ENCODE peak calls at places on chromosomes 3 and 15, in eight cellular contexts. I, O, C, T, H, F, Z and E are unnamed samples. For H3K27me3, the result is how much of the 10 kb centered on the place peaks cover.

GRCh38 chr3:55458398-55458797 is 28.7 kb downstream of the WNT5A start:
- DNase-seq in I (no peak), O (no peak), C (no peak), T (no peak), H (no peak), F (no peak), Z (no peak), E (no peak)

GRCh38 chr3:23809294-23809693 is 3.5 kb downstream of the UBE2E1 start:
- DNase-seq in I (no peak), O (no peak), C (no peak), T (no peak), H (no peak), F (no peak), Z (no peak), E (no peak)

GRCh38 chr15:31828594-31828993 is 201.7 kb upstream of the CHRNA7 start:
- DNase-seq in I (no peak), O (no peak), C (no peak), T (no peak), H (no peak), F (no peak), Z (no peak), E (no peak)

GRCh38 chr3:14371573-14372474 is 30.6 kb upstream of the SLC6A6 start:
- DNase-seq in I (no peak), O (no peak), C (peak), T (peak), H (peak), F (peak), Z (peak), E (peak)

GRCh38 chr3:104779324-104779723 is 587.4 kb upstream of the ALCAM start:
- DNase-seq in I (no peak), O (no peak), C (no peak), T (no peak), H (no peak), F (no peak), Z (no peak), E (no peak)

GRCh38 chr3:129597792-129598381 is 8.6 kb downstream of the PLXND1 start:
- DNase-seq in I (no peak), O (no peak), C (no peak), T (no peak), H (no peak), F (no peak), Z (peak), E (no peak)

GRCh38 chr3:141326626-141327025 is 41.7 kb upstream of the ZBTB38 start:
- DNase-seq in I (no peak), O (no peak), C (no peak), T (no peak), H (no peak), F (no peak), Z (no peak), E (no peak)

GRCh38 chr3:142447308-142447851 is 457 bp downstream of the XRN1 start:
- DNase-seq in I (no peak), O (no peak), C (peak), T (peak), H (peak), F (peak), Z (peak), E (no peak)

GRCh38 chr3:141465221-141465620 is 21.6 kb upstream of the RASA2 start:
- DNase-seq in I (no peak), O (no peak), C (no peak), T (no peak), H (no peak), F (no peak), Z (peak), E (no peak)

GRCh38 chr3:42031808-42032475 is 59.2 kb upstream of the TRAK1 start:
- DNase-seq in I (no peak), O (peak), C (no peak), T (no peak), H (no peak), F (no peak), Z (peak), E (no peak)

GRCh38 chr15:99153026-99153535 is 48.2 kb downstream of the SYNM start:
- DNase-seq in I (no peak), O (no peak), C (no peak), T (no peak), H (no peak), F (no peak), Z (no peak), E (no peak)

GRCh38 chr15:101348015-101348414 is 53.0 kb upstream of the SNRPA1 start:
- DNase-seq in I (no peak), O (no peak), C (no peak), T (no peak), H (no peak), F (no peak), Z (no peak), E (no peak)

GRCh38 chr15:78207641-78208340 is 26.6 kb downstream of the ACSBG1 start:
- DNase-seq in I (no peak), O (no peak), C (peak), T (no peak), H (peak), F (no peak), Z (no peak), E (no peak)

GRCh38 chr3:196740476-196741400 is 1.1 kb downstream of the PAK2 start:
- DNase-seq in I (peak), O (no peak), C (no peak), T (no peak), H (peak), F (peak), Z (peak), E (peak)

GRCh38 chr3:73855792-73856191 is 231.1 kb upstream of the PDZRN3 start:
- DNase-seq in I (no peak), O (no peak), C (no peak), T (no peak), H (no peak), F (no peak), Z (no peak), E (no peak)

DNA sequence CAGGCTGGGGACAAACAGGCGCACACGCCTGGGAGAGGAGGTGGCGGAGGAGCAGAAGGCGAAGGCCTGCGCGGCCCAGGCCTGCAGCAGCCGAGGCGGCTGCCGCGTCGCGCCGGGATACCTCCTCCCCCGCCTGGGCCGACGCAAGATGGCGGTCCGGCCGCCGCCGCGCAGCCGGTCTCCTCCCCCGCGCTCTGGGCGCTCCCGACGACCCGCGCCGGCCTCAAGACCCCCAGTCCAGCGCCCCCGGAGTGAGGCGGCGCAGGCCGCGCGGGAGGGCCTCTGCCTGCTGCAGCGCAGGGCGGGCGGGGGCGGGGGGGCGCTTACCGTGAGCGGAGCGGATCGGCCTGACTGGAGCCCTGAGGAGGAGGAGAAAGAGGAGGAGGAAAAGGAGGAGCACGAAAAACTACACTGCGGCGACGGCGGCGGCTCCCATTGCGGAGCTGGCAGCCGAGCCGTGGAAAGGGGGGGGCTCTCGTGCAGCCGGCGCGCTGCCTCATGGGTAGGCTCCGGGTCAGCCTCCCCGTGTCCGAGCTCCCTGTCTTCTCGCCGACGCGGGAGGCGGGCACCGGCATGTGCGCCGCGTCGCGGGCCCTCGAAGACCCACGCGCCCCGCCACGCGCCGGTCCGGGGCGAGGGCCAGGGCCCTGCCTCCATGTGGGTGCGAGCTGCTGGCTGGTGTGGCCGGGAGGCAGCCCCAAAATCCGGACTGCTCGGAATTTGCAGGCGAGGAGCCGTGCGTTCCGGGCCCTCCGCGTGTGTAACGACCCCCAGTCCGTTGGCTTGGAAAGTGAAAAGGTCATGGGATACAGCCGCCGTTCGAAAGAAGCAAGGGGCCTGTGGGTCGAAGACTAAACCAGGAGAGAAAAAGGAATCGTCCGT is at the start of gene ZNF280D:
- DNase-seq in I (peak), O (peak), C (peak), T (peak), H (peak), F (peak), Z (peak), E (peak)
- TF ChIP-seq POLR2A in I (no peak), O (peak), C (no peak), T (peak), H (peak), F (no peak), Z (peak), E (peak)

DNA sequence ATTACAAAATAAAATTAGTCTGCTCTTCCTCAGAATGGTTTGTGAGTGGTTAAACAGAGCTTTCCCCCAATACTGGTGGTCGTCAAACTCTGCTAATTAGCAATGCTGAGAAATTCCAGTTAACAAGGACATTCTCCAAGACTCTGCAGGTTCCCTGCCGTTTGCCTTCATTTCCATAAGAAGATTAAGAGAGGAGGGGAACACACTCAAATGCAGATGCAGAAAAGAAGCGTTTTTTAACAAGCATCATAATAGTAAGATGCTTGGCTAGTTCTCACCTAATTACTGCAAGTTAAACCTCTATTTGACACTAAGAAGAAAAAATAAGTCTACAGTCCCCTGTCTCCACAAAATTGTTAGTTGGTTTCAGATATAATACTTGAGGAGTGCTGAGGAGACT is 3.7 kb upstream of the SOX2 start:
- DNase-seq in I (no peak), O (no peak), C (no peak), T (no peak), H (no peak), F (no peak), Z (no peak), E (no peak)
- H3K27me3 ChIP-seq in I (half or more), O (under half), C (half or more), T (half or more), H (half or more), F (half or more), Z (half or more), E (half or more)

GRCh38 chr3:51391075-51391565 is at the start of gene RBM15B:
- DNase-seq in I (peak), O (peak), C (peak), T (peak), H (peak), F (peak), Z (peak), E (peak)
- TF ChIP-seq POLR2A in I (peak), O (peak), C (peak), T (peak), H (peak), F (no peak), Z (peak), E (peak)

GRCh38 chr3:71926690-71927089 is 141.7 kb upstream of the PROK2 start:
- DNase-seq in I (no peak), O (no peak), C (no peak), T (no peak), H (no peak), F (no peak), Z (no peak), E (no peak)
- H3K27me3 ChIP-seq in I (under half), O (under half), C (under half), T (under half), H (under half), F (under half), Z (under half), E (under half)

GRCh38 chr3:38165722-38166387 is 518 bp downstream of the OXSR1 start:
- DNase-seq in I (no peak), O (no peak), C (peak), T (peak), H (peak), F (no peak), Z (peak), E (no peak)

GRCh38 chr3:38168151-38168987 is 3.0 kb downstream of the OXSR1 start:
- DNase-seq in I (no peak), O (no peak), C (no peak), T (no peak), H (no peak), F (no peak), Z (peak), E (no peak)

GRCh38 chr3:38164966-38165721 is at the start of gene OXSR1:
- DNase-seq in I (peak), O (peak), C (peak), T (peak), H (peak), F (peak), Z (peak), E (peak)

GRCh38 chr3:38163117-38163870 is 2.0 kb upstream of the OXSR1 start:
- DNase-seq in I (no peak), O (no peak), C (no peak), T (no peak), H (no peak), F (no peak), Z (no peak), E (no peak)

DNA sequence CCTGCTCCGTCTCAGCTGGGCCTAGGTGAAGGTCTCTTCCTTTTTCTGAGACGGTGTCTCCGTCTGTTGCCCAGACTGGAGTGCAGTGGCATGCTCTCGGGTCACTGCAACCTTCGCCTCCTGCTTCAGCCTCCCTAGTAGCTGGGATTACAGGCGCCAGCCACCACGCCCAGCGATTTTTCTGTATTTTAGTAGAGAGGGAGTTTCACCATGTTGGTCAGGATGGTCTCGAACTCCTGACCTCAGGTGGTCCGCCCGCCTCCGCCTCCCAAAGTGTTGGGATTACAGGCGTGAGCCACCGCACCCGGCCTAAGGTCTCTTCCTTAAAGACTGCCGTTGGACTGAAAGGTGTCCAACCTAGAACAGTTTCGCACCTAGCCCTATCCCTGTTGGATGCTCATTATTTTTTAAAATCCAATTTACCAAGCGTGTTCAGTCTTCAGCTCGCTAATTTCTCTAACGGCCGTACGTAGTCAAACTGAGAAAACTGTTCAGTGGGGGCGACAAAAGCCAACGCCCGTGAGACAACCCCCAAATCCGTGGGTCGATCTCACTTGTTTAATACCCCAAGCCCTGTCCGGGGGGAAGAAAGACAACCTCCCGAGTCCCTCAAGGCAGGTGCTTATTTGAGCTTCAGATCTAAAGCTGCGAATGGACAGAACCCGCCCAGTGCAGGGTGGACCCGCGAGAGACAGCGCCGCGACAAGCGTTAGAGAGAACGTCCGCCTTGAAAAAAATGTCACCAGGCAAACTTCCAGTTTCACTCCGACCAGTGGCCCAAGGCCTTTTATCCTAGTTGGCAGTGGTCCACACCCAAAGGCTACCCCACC is 986 bp upstream of the OXSR1 start:
- DNase-seq in I (no peak), O (peak), C (no peak), T (no peak), H (no peak), F (peak), Z (no peak), E (no peak)
- TF ChIP-seq POLR2A in I (peak), O (peak), C (no peak), T (peak), H (peak), F (no peak), Z (no peak), E (no peak)

DNA sequence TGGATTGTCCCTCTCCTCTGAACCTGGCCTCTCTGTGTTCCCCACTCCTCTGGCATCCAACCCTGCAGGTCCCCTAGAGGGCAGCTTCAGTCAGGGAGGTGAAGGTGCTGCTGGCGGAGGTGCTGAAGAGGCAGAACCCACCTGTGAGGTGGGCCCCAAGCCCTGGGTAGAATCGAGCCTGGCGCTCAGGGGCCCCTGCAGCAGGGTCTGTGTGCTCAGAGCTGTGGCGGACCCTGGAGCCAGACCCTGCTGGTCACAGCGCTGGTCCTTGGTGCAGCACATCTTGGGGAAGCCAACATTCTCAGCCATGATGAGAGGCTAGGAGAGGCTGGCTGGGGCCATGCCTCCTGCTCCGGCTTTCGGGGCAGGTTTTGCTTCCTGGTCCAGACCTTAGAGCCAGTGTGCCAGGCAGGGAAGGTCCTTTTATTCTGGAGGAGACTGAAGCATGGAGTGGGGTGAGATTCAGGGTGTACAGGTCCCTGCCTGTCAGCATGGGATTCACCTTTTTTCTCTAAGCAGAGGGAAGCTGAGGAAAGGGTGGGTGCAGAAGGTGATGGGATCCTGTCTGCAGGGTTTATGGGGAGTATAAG is 54.7 kb upstream of the TAMM41 start:
- DNase-seq in I (no peak), O (no peak), C (no peak), T (no peak), H (no peak), F (no peak), Z (no peak), E (no peak)
- H3K27me3 ChIP-seq in I (under half), O (under half), C (under half), T (under half), H (under half), F (under half), Z (under half), E (under half)

GRCh38 chr15:45048784-45049631 is 26.0 kb downstream of the SORD start:
- DNase-seq in I (no peak), O (no peak), C (no peak), T (no peak), H (no peak), F (peak), Z (peak), E (peak)
- TF ChIP-seq POLR2A in I (no peak), O (no peak), C (no peak), T (no peak), H (no peak), F (no peak), Z (no peak), E (no peak)

GRCh38 chr15:96412045-96412918 is 81.8 kb downstream of the NR2F2 start:
- DNase-seq in I (no peak), O (no peak), C (no peak), T (no peak), H (no peak), F (no peak), Z (no peak), E (no peak)
- H3K27me3 ChIP-seq in I (half or more), O (under half), C (half or more), T (half or more), H (half or more), F (half or more), Z (half or more), E (half or more)